ENCODE peak calls at places on chromosomes 1 and 21, in ten cellular contexts. One of them, this sample, is unnamed.

GRCh38 chr1:51549901-51550300 is 30.8 kb upstream of the EPS15 start:
- DNase-seq in AG04450: no peak
- DNase-seq in CD8-positive, alpha-beta T cell: no peak
- DNase-seq in fibroblast of lung: no peak
- DNase-seq in left ventricle myocardium inferior: no peak
- DNase-seq in OCI-LY7: no peak
- DNase-seq in HCT116: no peak
- DNase-seq in H9: no peak
- DNase-seq in A549: no peak
- DNase-seq in mammary epithelial cell: no peak
- DNase-seq in this sample: no peak

GRCh38 chr1:84758968-84759491 is 68.8 kb upstream of the SSX2IP start:
- DNase-seq in AG04450: no peak
- DNase-seq in CD8-positive, alpha-beta T cell: no peak
- DNase-seq in fibroblast of lung: peak; percentile 74
- DNase-seq in left ventricle myocardium inferior: no peak
- DNase-seq in OCI-LY7: no peak
- DNase-seq in HCT116: no peak
- DNase-seq in H9: no peak
- DNase-seq in A549: no peak
- DNase-seq in mammary epithelial cell: no peak
- DNase-seq in this sample: no peak

GRCh38 chr21:31136891-31137290 is 98.6 kb upstream of the KRTAP19-8 start:
- DNase-seq in AG04450: peak; percentile 7
- DNase-seq in CD8-positive, alpha-beta T cell: no peak
- DNase-seq in fibroblast of lung: peak; percentile 67
- DNase-seq in left ventricle myocardium inferior: no peak
- DNase-seq in OCI-LY7: no peak
- DNase-seq in HCT116: no peak
- DNase-seq in H9: no peak
- DNase-seq in A549: no peak
- DNase-seq in mammary epithelial cell: no peak
- DNase-seq in this sample: no peak

GRCh38 chr1:81670286-81670685 is 130.4 kb upstream of the ADGRL2 start:
- DNase-seq in AG04450: peak; percentile 87
- DNase-seq in CD8-positive, alpha-beta T cell: no peak
- DNase-seq in fibroblast of lung: peak; percentile 96
- DNase-seq in left ventricle myocardium inferior: peak; percentile 65
- DNase-seq in OCI-LY7: no peak
- DNase-seq in HCT116: no peak
- DNase-seq in H9: no peak
- DNase-seq in A549: peak; percentile 56
- DNase-seq in mammary epithelial cell: peak; percentile 75
- DNase-seq in this sample: peak; percentile 30

GRCh38 chr21:34583926-34584563 is 30.9 kb downstream of the RCAN1 start:
- DNase-seq in AG04450: no peak
- DNase-seq in CD8-positive, alpha-beta T cell: no peak
- DNase-seq in fibroblast of lung: no peak
- DNase-seq in left ventricle myocardium inferior: no peak
- DNase-seq in OCI-LY7: no peak
- DNase-seq in HCT116: no peak
- DNase-seq in H9: no peak
- DNase-seq in A549: no peak
- DNase-seq in mammary epithelial cell: no peak
- DNase-seq in this sample: no peak

GRCh38 chr1:53376742-53377437 is 49.0 kb upstream of the LRP8 start:
- DNase-seq in AG04450: no peak
- DNase-seq in CD8-positive, alpha-beta T cell: no peak
- DNase-seq in fibroblast of lung: no peak
- DNase-seq in left ventricle myocardium inferior: no peak
- DNase-seq in OCI-LY7: no peak
- DNase-seq in HCT116: no peak
- DNase-seq in H9: peak; percentile 36
- DNase-seq in A549: no peak
- DNase-seq in mammary epithelial cell: no peak
- DNase-seq in this sample: no peak

GRCh38 chr1:36352910-36353878 is 29.7 kb upstream of the EVA1B start:
- DNase-seq in AG04450: no peak
- DNase-seq in CD8-positive, alpha-beta T cell: no peak
- DNase-seq in fibroblast of lung: peak; percentile 85
- DNase-seq in left ventricle myocardium inferior: no peak
- DNase-seq in OCI-LY7: no peak
- DNase-seq in HCT116: no peak
- DNase-seq in H9: no peak
- DNase-seq in A549: no peak
- DNase-seq in mammary epithelial cell: peak; percentile 66
- DNase-seq in this sample: no peak

GRCh38 chr1:156146006-156146748 is 7.2 kb upstream of the SEMA4A start:
- DNase-seq in AG04450: peak; percentile 86
- DNase-seq in CD8-positive, alpha-beta T cell: peak; percentile 42
- DNase-seq in fibroblast of lung: peak; percentile 94
- DNase-seq in left ventricle myocardium inferior: peak; percentile 71
- DNase-seq in OCI-LY7: peak; percentile 89
- DNase-seq in HCT116: peak; percentile 74
- DNase-seq in H9: no peak
- DNase-seq in A549: peak; percentile 85
- DNase-seq in mammary epithelial cell: peak; percentile 93
- DNase-seq in this sample: peak; percentile 82

GRCh38 chr21:25334046-25334730 is 273.1 kb downstream of the MRPL39 start:
- DNase-seq in AG04450: no peak
- DNase-seq in CD8-positive, alpha-beta T cell: no peak
- DNase-seq in fibroblast of lung: no peak
- DNase-seq in left ventricle myocardium inferior: no peak
- DNase-seq in OCI-LY7: no peak
- DNase-seq in HCT116: no peak
- DNase-seq in H9: no peak
- DNase-seq in A549: no peak
- DNase-seq in mammary epithelial cell: no peak
- DNase-seq in this sample: no peak

GRCh38 chr1:220879090-220879508 is at the start of gene HLX:
- DNase-seq in AG04450: peak; percentile 79
- DNase-seq in CD8-positive, alpha-beta T cell: no peak
- DNase-seq in fibroblast of lung: peak; percentile 89
- DNase-seq in left ventricle myocardium inferior: peak; percentile 93
- DNase-seq in OCI-LY7: no peak
- DNase-seq in HCT116: peak; percentile 56
- DNase-seq in H9: peak; percentile 63
- DNase-seq in A549: peak; percentile 80
- DNase-seq in mammary epithelial cell: peak; percentile 60
- DNase-seq in this sample: peak; percentile 93

GRCh38 chr1:91651243-91651642 is 150.6 kb downstream of the CDC7 start:
- DNase-seq in AG04450: no peak
- DNase-seq in CD8-positive, alpha-beta T cell: no peak
- DNase-seq in fibroblast of lung: no peak
- DNase-seq in left ventricle myocardium inferior: no peak
- DNase-seq in OCI-LY7: no peak
- DNase-seq in HCT116: no peak
- DNase-seq in H9: no peak
- DNase-seq in A549: no peak
- DNase-seq in mammary epithelial cell: no peak
- DNase-seq in this sample: no peak
- H3K27ac ChIP-seq in AG04450: peak overlapping the region; percentile 95
- H3K27ac ChIP-seq in CD8-positive, alpha-beta T cell: no peak overlapping the region
- H3K27ac ChIP-seq in fibroblast of lung: peak overlapping the region; percentile 79
- H3K27ac ChIP-seq in left ventricle myocardium inferior: peak overlapping the region; percentile 74
- H3K27ac ChIP-seq in OCI-LY7: no peak overlapping the region
- H3K27ac ChIP-seq in HCT116: no peak overlapping the region
- H3K27ac ChIP-seq in H9: no peak overlapping the region
- H3K27ac ChIP-seq in A549: peak overlapping the region; percentile 60
- H3K27ac ChIP-seq in mammary epithelial cell: no peak overlapping the region
- H3K27ac ChIP-seq in this sample: peak overlapping the region; percentile 84

GRCh38 chr1:198206292-198206691 is 49.5 kb downstream of the NEK7 start:
- DNase-seq in AG04450: no peak
- DNase-seq in CD8-positive, alpha-beta T cell: no peak
- DNase-seq in fibroblast of lung: no peak
- DNase-seq in left ventricle myocardium inferior: no peak
- DNase-seq in OCI-LY7: no peak
- DNase-seq in HCT116: no peak
- DNase-seq in H9: no peak
- DNase-seq in A549: no peak
- DNase-seq in mammary epithelial cell: no peak
- DNase-seq in this sample: no peak
- TF ChIP-seq CTCF in AG04450: no peak
- TF ChIP-seq CTCF in CD8-positive, alpha-beta T cell: no peak
- TF ChIP-seq CTCF in fibroblast of lung: no peak
- TF ChIP-seq CTCF in left ventricle myocardium inferior: peak; percentile 34
- TF ChIP-seq CTCF in OCI-LY7: peak; percentile 35
- TF ChIP-seq CTCF in HCT116: no peak
- TF ChIP-seq CTCF in H9: no peak
- TF ChIP-seq CTCF in A549: no peak
- TF ChIP-seq CTCF in mammary epithelial cell: peak; percentile 19
- TF ChIP-seq CTCF in this sample: no peak

GRCh38 chr1:113533061-113533460 is 142.7 kb downstream of the MAGI3 start:
- DNase-seq in AG04450: no peak
- DNase-seq in CD8-positive, alpha-beta T cell: no peak
- DNase-seq in fibroblast of lung: no peak
- DNase-seq in left ventricle myocardium inferior: no peak
- DNase-seq in OCI-LY7: no peak
- DNase-seq in HCT116: no peak
- DNase-seq in H9: no peak
- DNase-seq in A549: no peak
- DNase-seq in mammary epithelial cell: no peak
- DNase-seq in this sample: no peak

GRCh38 chr1:113534875-113535274 is 144.6 kb downstream of the MAGI3 start:
- DNase-seq in AG04450: no peak
- DNase-seq in CD8-positive, alpha-beta T cell: no peak
- DNase-seq in fibroblast of lung: no peak
- DNase-seq in left ventricle myocardium inferior: no peak
- DNase-seq in OCI-LY7: no peak
- DNase-seq in HCT116: no peak
- DNase-seq in H9: no peak
- DNase-seq in A549: no peak
- DNase-seq in mammary epithelial cell: no peak
- DNase-seq in this sample: no peak

GRCh38 chr1:113531321-113531720 is 141.0 kb downstream of the MAGI3 start:
- DNase-seq in AG04450: no peak
- DNase-seq in CD8-positive, alpha-beta T cell: no peak
- DNase-seq in fibroblast of lung: no peak
- DNase-seq in left ventricle myocardium inferior: no peak
- DNase-seq in OCI-LY7: no peak
- DNase-seq in HCT116: no peak
- DNase-seq in H9: no peak
- DNase-seq in A549: no peak
- DNase-seq in mammary epithelial cell: no peak
- DNase-seq in this sample: no peak

GRCh38 chr1:113536182-113536780 is 146.0 kb downstream of the MAGI3 start:
- DNase-seq in AG04450: no peak
- DNase-seq in CD8-positive, alpha-beta T cell: no peak
- DNase-seq in fibroblast of lung: peak; percentile 62
- DNase-seq in left ventricle myocardium inferior: no peak
- DNase-seq in OCI-LY7: no peak
- DNase-seq in HCT116: no peak
- DNase-seq in H9: no peak
- DNase-seq in A549: no peak
- DNase-seq in mammary epithelial cell: peak; percentile 20
- DNase-seq in this sample: no peak

DNA sequence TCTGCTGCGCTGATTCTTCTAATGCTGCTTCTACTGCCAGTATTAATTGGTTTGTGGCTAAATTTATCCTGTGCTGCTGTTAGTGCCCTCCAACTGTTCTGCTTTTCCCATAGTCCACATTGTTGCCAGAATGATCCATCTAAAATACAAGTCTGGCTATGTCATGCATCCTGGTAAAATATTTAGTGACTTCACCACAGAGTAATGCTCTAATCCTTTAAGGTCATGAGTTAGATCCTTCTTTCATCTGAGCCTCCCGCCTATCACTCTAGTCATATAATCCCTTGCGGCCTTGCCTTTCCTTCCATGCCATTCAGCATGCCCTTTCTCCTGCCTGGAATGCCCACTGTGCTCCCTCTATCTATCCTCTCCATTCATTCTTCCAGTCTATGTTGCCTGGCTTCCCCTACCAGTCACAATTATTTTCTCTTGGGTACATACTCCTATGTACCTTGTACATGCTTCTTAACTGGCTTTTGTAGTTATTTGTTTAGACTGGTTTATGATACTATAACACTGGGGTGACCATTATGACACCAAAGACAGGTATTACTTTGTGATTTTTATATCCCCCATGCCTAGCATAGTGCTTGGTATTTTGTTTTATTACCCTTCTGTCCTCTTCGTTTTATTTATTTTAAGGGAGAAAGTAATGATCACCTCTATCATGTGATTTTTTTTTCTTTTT is 144.0 kb downstream of the MAGI3 start:
- DNase-seq in AG04450: peak; percentile 45
- DNase-seq in CD8-positive, alpha-beta T cell: no peak
- DNase-seq in fibroblast of lung: peak; percentile 95
- DNase-seq in left ventricle myocardium inferior: no peak
- DNase-seq in OCI-LY7: no peak
- DNase-seq in HCT116: no peak
- DNase-seq in H9: no peak
- DNase-seq in A549: peak; percentile 16
- DNase-seq in mammary epithelial cell: peak; percentile 20
- DNase-seq in this sample: peak; percentile 22
- H3K27ac ChIP-seq in AG04450: no peak overlapping the region
- H3K27ac ChIP-seq in CD8-positive, alpha-beta T cell: no peak overlapping the region
- H3K27ac ChIP-seq in fibroblast of lung: no peak overlapping the region
- H3K27ac ChIP-seq in left ventricle myocardium inferior: no peak overlapping the region
- H3K27ac ChIP-seq in OCI-LY7: no peak overlapping the region
- H3K27ac ChIP-seq in HCT116: no peak overlapping the region
- H3K27ac ChIP-seq in H9: no peak overlapping the region
- H3K27ac ChIP-seq in A549: no peak overlapping the region
- H3K27ac ChIP-seq in mammary epithelial cell: no peak overlapping the region
- H3K27ac ChIP-seq in this sample: no peak overlapping the region

GRCh38 chr1:45752014-45752413 is 1.6 kb upstream of the IPP start:
- DNase-seq in AG04450: no peak
- DNase-seq in CD8-positive, alpha-beta T cell: no peak
- DNase-seq in fibroblast of lung: no peak
- DNase-seq in left ventricle myocardium inferior: no peak
- DNase-seq in OCI-LY7: no peak
- DNase-seq in HCT116: no peak
- DNase-seq in H9: no peak
- DNase-seq in A549: no peak
- DNase-seq in mammary epithelial cell: no peak
- DNase-seq in this sample: no peak

GRCh38 chr1:45752441-45753052 is 2.1 kb upstream of the IPP start:
- DNase-seq in AG04450: no peak
- DNase-seq in CD8-positive, alpha-beta T cell: no peak
- DNase-seq in fibroblast of lung: peak; percentile 5
- DNase-seq in left ventricle myocardium inferior: no peak
- DNase-seq in OCI-LY7: no peak
- DNase-seq in HCT116: no peak
- DNase-seq in H9: no peak
- DNase-seq in A549: no peak
- DNase-seq in mammary epithelial cell: peak; percentile 40
- DNase-seq in this sample: no peak

GRCh38 chr1:45753248-45754037 is 3.0 kb upstream of the IPP start:
- DNase-seq in AG04450: no peak
- DNase-seq in CD8-positive, alpha-beta T cell: no peak
- DNase-seq in fibroblast of lung: no peak
- DNase-seq in left ventricle myocardium inferior: no peak
- DNase-seq in OCI-LY7: peak; percentile 29
- DNase-seq in HCT116: no peak
- DNase-seq in H9: no peak
- DNase-seq in A549: no peak
- DNase-seq in mammary epithelial cell: no peak
- DNase-seq in this sample: no peak

GRCh38 chr1:45746922-45747321 is 3.5 kb downstream of the IPP start:
- DNase-seq in AG04450: no peak
- DNase-seq in CD8-positive, alpha-beta T cell: no peak
- DNase-seq in fibroblast of lung: no peak
- DNase-seq in left ventricle myocardium inferior: no peak
- DNase-seq in OCI-LY7: no peak
- DNase-seq in HCT116: no peak
- DNase-seq in H9: no peak
- DNase-seq in A549: no peak
- DNase-seq in mammary epithelial cell: no peak
- DNase-seq in this sample: no peak

GRCh38 chr1:45750298-45751038 is at the start of gene IPP:
- DNase-seq in AG04450: peak; percentile 94
- DNase-seq in CD8-positive, alpha-beta T cell: peak; percentile 90
- DNase-seq in fibroblast of lung: peak; percentile 96
- DNase-seq in left ventricle myocardium inferior: peak; percentile 97
- DNase-seq in OCI-LY7: peak; percentile 98
- DNase-seq in HCT116: peak; percentile 94
- DNase-seq in H9: peak; percentile 97
- DNase-seq in A549: peak; percentile 95
- DNase-seq in mammary epithelial cell: peak; percentile 98
- DNase-seq in this sample: peak; percentile 99
- TF ChIP-seq CTCF in AG04450: peak; percentile 22
- TF ChIP-seq CTCF in CD8-positive, alpha-beta T cell: no peak
- TF ChIP-seq CTCF in fibroblast of lung: peak; percentile 18
- TF ChIP-seq CTCF in left ventricle myocardium inferior: peak; percentile 35
- TF ChIP-seq CTCF in OCI-LY7: peak; percentile 39
- TF ChIP-seq CTCF in HCT116: no peak
- TF ChIP-seq CTCF in H9: peak; percentile 8
- TF ChIP-seq CTCF in A549: no peak
- TF ChIP-seq CTCF in mammary epithelial cell: peak; percentile 50
- TF ChIP-seq CTCF in this sample: no peak